ENCODE peak calls at places on chromosome X, in six cellular contexts. I, O, Z, T, V and R are unnamed samples.
A peak's percentile ranks its signal among the peaks of the same experiment; 100 is the strongest.

GRCh38 chrX:140034916-140035315 is 69.6 kb upstream of the CXorf66 start:
- DNase-seq in I (no peak), O (peak; percentile 6), Z (no peak), T (no peak), V (no peak), R (no peak)

GRCh38 chrX:103607385-103608304 is at the start of gene TCEAL3:
- DNase-seq in I (peak; percentile 30), O (no peak), Z (peak; percentile 26), T (peak; percentile 53), V (no peak), R (peak; percentile 82)

GRCh38 chrX:154460326-154460725 is 2.2 kb downstream of the PLXNA3 start:
- DNase-seq in I (no peak), O (no peak), Z (no peak), T (no peak), V (no peak), R (no peak)

GRCh38 chrX:44903107-44903506 is 30.1 kb downstream of the KDM6A start:
- DNase-seq in I (no peak), O (peak; percentile 86), Z (peak; percentile 78), T (peak; percentile 73), V (no peak), R (no peak)

GRCh38 chrX:68415289-68415688 is 18.0 kb downstream of the OPHN1 start:
- DNase-seq in I (no peak), O (no peak), Z (peak; percentile 64), T (no peak), V (no peak), R (no peak)

GRCh38 chrX:84363674-84364073 is 138.6 kb downstream of the HDX start:
- DNase-seq in I (no peak), O (no peak), Z (no peak), T (peak; percentile 14), V (no peak), R (no peak)

GRCh38 chrX:69024931-69025330 is 140.3 kb downstream of the PJA1 start:
- DNase-seq in I (no peak), O (peak; percentile 57), Z (peak; percentile 59), T (peak; percentile 41), V (no peak), R (peak; percentile 59)

GRCh38 chrX:43279341-43279808 is 376.7 kb upstream of the MAOA start:
- DNase-seq in I (no peak), O (peak; percentile 16), Z (no peak), T (no peak), V (no peak), R (no peak)

GRCh38 chrX:65841263-65841662 is 173.8 kb downstream of the MSN start:
- DNase-seq in I (no peak), O (no peak), Z (no peak), T (no peak), V (no peak), R (no peak)

GRCh38 chrX:65837875-65838549 is 170.6 kb downstream of the MSN start:
- DNase-seq in I (no peak), O (no peak), Z (no peak), T (no peak), V (no peak), R (no peak)

GRCh38 chrX:65838674-65839073 is 171.2 kb downstream of the MSN start:
- DNase-seq in I (no peak), O (no peak), Z (no peak), T (no peak), V (no peak), R (no peak)
- H3K14ac ChIP-seq in I (no peak overlapping the region), O (no peak overlapping the region), Z (no peak overlapping the region), T (no peak overlapping the region), V (no peak overlapping the region), R (no peak overlapping the region)

GRCh38 chrX:48826876-48827653 is 752 bp downstream of the ERAS start:
- DNase-seq in I (no peak), O (no peak), Z (no peak), T (no peak), V (no peak), R (peak; percentile 41)
- H3K9ac ChIP-seq in I (no peak overlapping the region), O (no peak overlapping the region), Z (no peak overlapping the region), T (no peak overlapping the region), V (no peak overlapping the region), R (no peak overlapping the region)

DNA sequence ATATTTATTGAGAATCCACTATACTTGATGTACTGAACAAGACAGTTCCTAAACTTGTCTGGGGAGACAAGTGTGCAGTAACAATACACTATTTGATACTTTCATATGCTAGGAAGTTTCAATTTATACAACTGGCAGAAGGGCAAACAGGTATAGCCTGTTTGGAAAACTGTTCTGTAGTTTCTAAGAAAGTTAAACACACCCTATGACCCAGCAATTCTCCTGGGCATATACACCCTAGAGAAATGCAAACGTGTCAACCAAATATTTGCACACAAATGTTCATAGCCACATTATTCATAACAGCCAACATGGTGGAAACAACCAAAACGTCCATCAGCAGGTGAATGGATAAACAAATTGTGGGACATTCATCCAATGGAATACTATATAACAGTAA is 64.0 kb upstream of the BRS3 start:
- DNase-seq in I (no peak), O (no peak), Z (no peak), T (no peak), V (no peak), R (no peak)
- H3K14ac ChIP-seq in I (no peak overlapping the region), O (no peak overlapping the region), Z (no peak overlapping the region), T (no peak overlapping the region), V (no peak overlapping the region), R (no peak overlapping the region)

DNA sequence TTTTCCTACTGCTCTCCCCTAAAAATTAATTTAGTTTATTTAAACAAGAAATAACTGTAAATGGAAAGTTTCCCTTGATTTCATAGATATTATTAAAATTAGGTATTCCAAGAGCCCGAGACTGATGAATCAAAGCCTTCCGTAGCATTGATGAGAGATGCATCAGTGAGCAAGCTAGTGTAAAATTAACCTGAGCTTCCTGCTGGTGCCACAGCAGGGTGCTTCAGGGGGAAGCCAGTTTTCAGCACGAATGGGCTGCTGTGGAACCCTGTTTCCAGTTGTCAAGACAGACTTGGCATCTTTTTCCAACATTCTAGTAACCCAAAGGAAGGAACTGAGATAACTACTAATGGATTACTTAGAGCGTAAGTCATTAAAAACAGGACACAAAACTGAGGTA is 221.7 kb downstream of the RBMX2 start:
- DNase-seq in I (no peak), O (no peak), Z (no peak), T (no peak), V (no peak), R (no peak)
- H3K9ac ChIP-seq in I (no peak overlapping the region), O (no peak overlapping the region), Z (no peak overlapping the region), T (no peak overlapping the region), V (no peak overlapping the region), R (no peak overlapping the region)

DNA sequence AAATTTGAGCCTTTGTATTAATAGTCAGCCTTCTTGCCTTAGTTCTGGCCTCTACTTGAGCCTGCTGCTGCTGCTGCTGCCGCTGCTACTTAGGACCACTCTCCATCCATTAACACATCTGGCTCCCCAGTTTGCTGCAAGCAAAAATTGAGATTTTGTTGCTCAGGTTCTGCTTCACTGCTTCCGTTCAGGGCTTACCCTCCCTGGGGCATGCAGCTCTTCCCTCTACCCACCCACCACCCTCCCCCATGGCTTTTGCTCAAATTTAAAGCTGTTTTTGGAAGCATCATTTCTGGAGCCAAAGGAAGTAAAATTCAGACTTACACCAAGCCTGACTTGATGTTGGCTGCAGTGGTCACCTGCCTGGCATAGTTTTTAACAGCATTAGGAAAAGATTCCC is 28.9 kb upstream of the FRMPD3 start:
- DNase-seq in I (no peak), O (no peak), Z (no peak), T (no peak), V (no peak), R (no peak)
- H3K14ac ChIP-seq in I (no peak overlapping the region), O (no peak overlapping the region), Z (no peak overlapping the region), T (no peak overlapping the region), V (no peak overlapping the region), R (no peak overlapping the region)

GRCh38 chrX:48974574-48974973 is 2.9 kb upstream of the KCND1 start:
- DNase-seq in I (no peak), O (no peak), Z (no peak), T (no peak), V (no peak), R (no peak)

GRCh38 chrX:48975041-48975440 is 3.4 kb upstream of the KCND1 start:
- DNase-seq in I (no peak), O (no peak), Z (no peak), T (no peak), V (no peak), R (no peak)

GRCh38 chrX:48971325-48972213 is at the start of gene KCND1:
- DNase-seq in I (no peak), O (no peak), Z (peak; percentile 46), T (peak; percentile 48), V (peak; percentile 34), R (peak; percentile 77)

GRCh38 chrX:48974033-48974432 is 2.4 kb upstream of the KCND1 start:
- DNase-seq in I (no peak), O (no peak), Z (no peak), T (no peak), V (no peak), R (no peak)

DNA sequence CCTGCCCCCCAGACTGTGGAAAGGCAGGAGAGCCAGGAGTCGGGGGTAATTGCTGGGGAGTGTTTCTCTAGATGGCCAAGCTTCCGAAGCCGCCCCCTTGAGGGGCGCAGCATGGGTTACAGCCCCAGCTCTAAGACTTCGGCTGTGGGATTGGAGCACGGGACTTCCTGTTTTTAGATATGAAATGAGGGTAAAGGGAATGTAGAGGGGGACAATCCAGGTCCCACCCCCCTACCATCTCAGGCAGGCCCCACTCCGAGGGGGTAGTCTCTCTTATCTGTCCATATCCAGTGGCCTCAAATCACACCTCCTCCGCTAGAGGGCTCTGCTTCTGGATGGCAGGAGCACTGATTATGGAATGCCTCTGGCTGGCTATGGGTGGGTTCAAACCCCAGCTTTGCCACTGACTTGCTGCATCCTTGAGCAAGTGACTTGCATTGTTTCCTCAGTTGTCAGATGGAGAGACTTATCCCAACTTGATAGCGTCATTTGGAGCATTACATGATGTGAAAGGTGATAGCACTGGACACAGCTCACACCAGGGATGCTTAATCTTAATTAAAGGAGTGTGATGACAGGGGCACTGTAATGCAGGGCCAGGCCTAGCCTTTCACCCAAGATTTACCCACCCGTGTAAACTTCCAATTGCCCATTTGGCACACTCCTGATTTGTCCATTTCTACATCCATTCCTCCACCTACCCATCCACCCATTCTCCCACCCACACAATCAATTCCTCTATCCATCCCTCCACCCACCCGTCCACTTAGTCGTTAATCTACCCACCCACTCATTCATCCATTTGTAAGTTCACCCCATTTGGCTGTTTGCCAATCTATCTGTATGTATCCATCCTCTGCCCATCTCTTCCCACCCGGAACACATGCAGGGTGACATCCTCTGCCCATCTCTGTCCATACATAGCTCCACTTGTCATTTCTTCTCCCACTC is 845 bp upstream of the KCND1 start:
- DNase-seq in I (no peak), O (peak; percentile 44), Z (peak; percentile 41), T (peak; percentile 58), V (no peak), R (peak; percentile 73)
- H3K9ac ChIP-seq in I (peak overlapping the region; percentile 84), O (no peak overlapping the region), Z (peak overlapping the region; percentile 66), T (peak overlapping the region; percentile 84), V (no peak overlapping the region), R (peak overlapping the region; percentile 29)

GRCh38 chrX:9147631-9148189 is 113.8 kb upstream of the FAM9B start:
- DNase-seq in I (no peak), O (no peak), Z (no peak), T (peak; percentile 16), V (peak; percentile 61), R (peak; percentile 73)

GRCh38 chrX:9147086-9147485 is 113.2 kb upstream of the FAM9B start:
- DNase-seq in I (no peak), O (no peak), Z (no peak), T (no peak), V (no peak), R (no peak)

GRCh38 chrX:9141496-9141895 is 107.6 kb upstream of the FAM9B start:
- DNase-seq in I (no peak), O (peak; percentile 38), Z (peak; percentile 85), T (peak; percentile 17), V (no peak), R (no peak)

GRCh38 chrX:9146657-9147056 is 112.7 kb upstream of the FAM9B start:
- DNase-seq in I (no peak), O (no peak), Z (no peak), T (no peak), V (no peak), R (no peak)

GRCh38 chrX:9144643-9145290 is 110.8 kb upstream of the FAM9B start:
- DNase-seq in I (no peak), O (peak; percentile 15), Z (no peak), T (peak; percentile 87), V (no peak), R (no peak)
- H3K14ac ChIP-seq in I (no peak overlapping the region), O (no peak overlapping the region), Z (no peak overlapping the region), T (no peak overlapping the region), V (no peak overlapping the region), R (no peak overlapping the region)